ENCODE peak calls at places on chromosome 4, in nine cellular contexts. T is thoracic aorta, N is PC-9, B is BE2C, F is AG04449, R is AG09319, K is cardiac muscle cell, W is left ventricle myocardium inferior, L is tibial artery. Z is an unnamed sample.

GRCh38 chr4:25299476-25300203 is 12.9 kb upstream of the ZCCHC4 start:
- DNase-seq in T (no peak), N (peak), B (no peak), F (no peak), R (no peak), K (no peak), W (no peak), L (no peak), Z (no peak)

GRCh38 chr4:81260443-81261102 is 45.6 kb upstream of the PRKG2 start:
- DNase-seq in T (no peak), N (no peak), B (no peak), F (no peak), R (no peak), K (peak), W (no peak), L (no peak), Z (no peak)

GRCh38 chr4:29390921-29391320 is 1329.2 kb upstream of the PCDH7 start:
- DNase-seq in T (no peak), N (no peak), B (no peak), F (no peak), R (no peak), K (no peak), W (no peak), L (no peak), Z (no peak)

GRCh38 chr4:60805500-60806313 is 394.4 kb upstream of the ADGRL3 start:
- DNase-seq in T (no peak), N (no peak), B (no peak), F (no peak), R (no peak), K (peak), W (no peak), L (no peak), Z (no peak)

GRCh38 chr4:159358226-159358625 is 255.3 kb downstream of the RAPGEF2 start:
- DNase-seq in T (no peak), N (no peak), B (no peak), F (peak), R (no peak), K (peak), W (no peak), L (no peak), Z (no peak)

GRCh38 chr4:5712517-5712916 is 1.5 kb downstream of the EVC start:
- DNase-seq in T (no peak), N (no peak), B (no peak), F (no peak), R (no peak), K (peak), W (no peak), L (no peak), Z (no peak)

GRCh38 chr4:150938417-150938816 is 76.7 kb downstream of the LRBA start:
- DNase-seq in T (no peak), N (no peak), B (no peak), F (no peak), R (no peak), K (no peak), W (no peak), L (no peak), Z (no peak)

GRCh38 chr4:38150021-38150671 is 189.9 kb downstream of the PTTG2 start:
- DNase-seq in T (no peak), N (no peak), B (no peak), F (no peak), R (peak), K (peak), W (no peak), L (no peak), Z (no peak)

GRCh38 chr4:18733956-18734872 is 712.7 kb upstream of the LCORL start:
- DNase-seq in T (no peak), N (no peak), B (peak), F (no peak), R (no peak), K (no peak), W (peak), L (no peak), Z (no peak)

GRCh38 chr4:106986486-106986885 is 49.6 kb downstream of the DKK2 start:
- DNase-seq in T (no peak), N (no peak), B (no peak), F (peak), R (peak), K (no peak), W (no peak), L (no peak), Z (no peak)

GRCh38 chr4:168637872-168638756 is 141.3 kb downstream of the PALLD start:
- DNase-seq in T (no peak), N (no peak), B (no peak), F (no peak), R (peak), K (peak), W (no peak), L (no peak), Z (no peak)

GRCh38 chr4:58225460-58225859 is 1115.3 kb upstream of the IGFBP7 start:
- DNase-seq in T (no peak), N (no peak), B (no peak), F (no peak), R (no peak), K (no peak), W (no peak), L (no peak), Z (no peak)

GRCh38 chr4:182643801-182644311 is 273.3 kb downstream of the DCTD start:
- DNase-seq in T (no peak), N (no peak), B (peak), F (peak), R (peak), K (peak), W (peak), L (peak), Z (no peak)

GRCh38 chr4:38656111-38656510 is 7.9 kb upstream of the KLF3 start:
- DNase-seq in T (no peak), N (no peak), B (no peak), F (no peak), R (no peak), K (no peak), W (no peak), L (no peak), Z (no peak)

GRCh38 chr4:40335508-40335860 is 351 bp downstream of the CHRNA9 start:
- DNase-seq in T (no peak), N (no peak), B (no peak), F (no peak), R (no peak), K (peak), W (no peak), L (no peak), Z (no peak)

GRCh38 chr4:73815145-73815544 is 21.3 kb upstream of the CXCL6 start:
- DNase-seq in T (no peak), N (no peak), B (no peak), F (no peak), R (no peak), K (no peak), W (no peak), L (no peak), Z (no peak)

GRCh38 chr4:158613046-158613445 is 58.6 kb downstream of the C4orf46 start:
- DNase-seq in T (no peak), N (no peak), B (no peak), F (no peak), R (no peak), K (no peak), W (no peak), L (no peak), Z (no peak)

GRCh38 chr4:122873752-122874151 is 47.1 kb downstream of the FGF2 start:
- DNase-seq in T (no peak), N (peak), B (no peak), F (peak), R (peak), K (peak), W (no peak), L (no peak), Z (no peak)

GRCh38 chr4:165330071-165330470 is 2.6 kb downstream of the MSMO1 start:
- DNase-seq in T (no peak), N (no peak), B (no peak), F (no peak), R (no peak), K (no peak), W (no peak), L (no peak), Z (no peak)

GRCh38 chr4:152243890-152244595 is 291.8 kb downstream of the FBXW7 start:
- DNase-seq in T (no peak), N (no peak), B (no peak), F (no peak), R (no peak), K (peak), W (peak), L (peak), Z (peak)

GRCh38 chr4:77820836-77821561 is 1.8 kb upstream of the CNOT6L start:
- DNase-seq in T (no peak), N (no peak), B (no peak), F (no peak), R (no peak), K (peak), W (no peak), L (no peak), Z (no peak)

GRCh38 chr4:81919810-81920209 is 448.1 kb upstream of the RASGEF1B start:
- DNase-seq in T (no peak), N (no peak), B (no peak), F (no peak), R (no peak), K (peak), W (no peak), L (no peak), Z (no peak)

GRCh38 chr4:566035-566434 is 10.1 kb downstream of the TMEM271 start:
- DNase-seq in T (no peak), N (no peak), B (no peak), F (no peak), R (no peak), K (no peak), W (no peak), L (no peak), Z (no peak)

GRCh38 chr4:188002346-188002745 is 6.8 kb downstream of the ZFP42 start:
- DNase-seq in T (no peak), N (peak), B (no peak), F (no peak), R (no peak), K (no peak), W (no peak), L (no peak), Z (no peak)

GRCh38 chr4:57612279-57612678 is 502.1 kb upstream of the IGFBP7 start:
- DNase-seq in T (no peak), N (no peak), B (no peak), F (no peak), R (no peak), K (no peak), W (no peak), L (no peak), Z (no peak)

GRCh38 chr4:158801066-158801465 is 32.2 kb downstream of the FNIP2 start:
- DNase-seq in T (no peak), N (no peak), B (no peak), F (no peak), R (no peak), K (no peak), W (no peak), L (no peak), Z (no peak)

GRCh38 chr4:53702334-53703266 is 111.3 kb upstream of the LNX1 start:
- DNase-seq in T (peak), N (peak), B (peak), F (no peak), R (peak), K (peak), W (peak), L (peak), Z (peak)
- TF ChIP-seq CTCF in T (no peak), N (no peak), B (peak), F (no peak), R (peak), K (no peak), W (peak), L (no peak), Z (no peak)

GRCh38 chr4:6715704-6716017 is 313 bp upstream of the BLOC1S4 start:
- DNase-seq in T (no peak), N (no peak), B (no peak), F (no peak), R (no peak), K (no peak), W (no peak), L (no peak), Z (no peak)
- TF ChIP-seq CTCF in T (no peak), N (no peak), B (no peak), F (no peak), R (no peak), K (no peak), W (no peak), L (no peak), Z (no peak)

DNA sequence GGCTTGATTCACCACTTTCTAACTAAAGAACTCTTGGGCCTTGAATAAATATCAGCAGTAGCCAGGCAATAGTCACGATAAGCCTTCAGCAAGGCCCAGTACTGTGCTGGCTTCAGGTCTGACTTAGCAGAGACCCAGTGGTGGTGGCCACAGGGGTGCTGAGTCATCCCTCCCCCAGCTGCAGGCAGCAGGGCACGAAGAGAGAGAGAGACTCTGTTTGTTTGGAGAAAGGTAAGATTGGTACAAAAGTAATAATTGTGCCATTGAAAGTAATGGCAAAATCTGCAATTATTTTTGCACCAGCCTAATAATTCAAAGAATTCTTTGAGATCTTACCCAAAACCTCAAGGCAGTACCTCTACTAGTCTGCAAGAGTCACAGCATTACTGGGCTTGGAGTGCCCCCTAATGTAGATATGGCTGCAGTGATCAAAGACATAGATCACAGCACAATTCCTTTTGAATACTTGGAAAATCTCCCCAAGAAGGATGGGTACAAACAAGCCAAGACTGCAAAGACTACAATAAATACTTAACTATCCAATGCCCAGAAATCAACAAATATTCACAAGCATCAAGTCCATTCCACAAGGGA is 159.5 kb upstream of the USP38 start:
- DNase-seq in T (no peak), N (no peak), B (peak), F (no peak), R (peak), K (peak), W (no peak), L (no peak), Z (peak)
- TF ChIP-seq CTCF in T (no peak), N (peak), B (peak), F (no peak), R (peak), K (peak), W (peak), L (peak), Z (peak)

GRCh38 chr4:114659386-114660008 is 60.9 kb downstream of the UGT8 start:
- DNase-seq in T (no peak), N (peak), B (peak), F (peak), R (no peak), K (peak), W (peak), L (no peak), Z (peak)
- TF ChIP-seq CTCF in T (peak), N (peak), B (peak), F (peak), R (peak), K (peak), W (peak), L (peak), Z (peak)

GRCh38 chr4:154720123-154720522 is 23.7 kb upstream of the LRAT start:
- DNase-seq in T (no peak), N (no peak), B (no peak), F (no peak), R (no peak), K (no peak), W (no peak), L (no peak), Z (no peak)

GRCh38 chr4:154719087-154719486 is 24.7 kb upstream of the LRAT start:
- DNase-seq in T (no peak), N (no peak), B (no peak), F (no peak), R (no peak), K (peak), W (no peak), L (no peak), Z (no peak)

GRCh38 chr4:154722262-154722661 is 21.5 kb upstream of the LRAT start:
- DNase-seq in T (no peak), N (no peak), B (no peak), F (no peak), R (no peak), K (no peak), W (no peak), L (no peak), Z (no peak)

DNA sequence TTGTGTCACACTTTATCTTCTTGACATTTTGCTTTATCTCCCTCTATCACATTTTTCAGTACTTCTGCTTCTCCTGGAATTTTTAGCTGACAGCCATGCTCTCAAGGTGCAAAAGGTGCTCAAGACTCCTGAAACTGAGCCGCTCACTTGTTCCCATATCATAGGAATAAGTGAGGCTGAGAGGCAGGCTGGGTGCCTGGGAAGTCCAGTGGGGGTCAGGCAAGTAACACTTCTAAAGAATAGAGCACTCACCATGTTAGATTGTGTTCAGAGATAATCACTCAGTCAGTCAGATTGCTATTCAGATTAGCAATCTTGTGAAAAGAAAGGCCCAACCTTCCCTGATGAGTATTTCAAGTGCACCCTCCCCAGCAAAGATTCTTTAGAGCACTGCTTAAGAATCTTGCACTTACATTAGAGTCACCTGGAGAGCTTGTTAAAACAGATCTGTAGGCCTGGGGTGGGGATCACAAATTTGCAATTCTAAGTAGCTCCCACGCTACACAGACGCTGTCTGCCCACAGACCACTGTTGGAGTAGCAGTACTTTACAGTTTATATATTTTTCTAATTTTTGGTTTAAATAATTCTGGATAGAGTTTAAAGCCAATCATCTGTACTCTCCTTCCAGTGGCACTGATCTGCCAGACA is 23.1 kb upstream of the LRAT start:
- DNase-seq in T (no peak), N (no peak), B (no peak), F (no peak), R (no peak), K (no peak), W (no peak), L (no peak), Z (no peak)
- TF ChIP-seq CTCF in T (no peak), N (no peak), B (no peak), F (no peak), R (no peak), K (no peak), W (no peak), L (no peak), Z (no peak)

GRCh38 chr4:125591290-125591689 is 276.5 kb downstream of the FAT4 start:
- DNase-seq in T (no peak), N (no peak), B (no peak), F (no peak), R (no peak), K (no peak), W (no peak), L (no peak), Z (no peak)
- TF ChIP-seq CTCF in T (no peak), N (no peak), B (no peak), F (no peak), R (no peak), K (no peak), W (no peak), L (no peak), Z (no peak)

DNA sequence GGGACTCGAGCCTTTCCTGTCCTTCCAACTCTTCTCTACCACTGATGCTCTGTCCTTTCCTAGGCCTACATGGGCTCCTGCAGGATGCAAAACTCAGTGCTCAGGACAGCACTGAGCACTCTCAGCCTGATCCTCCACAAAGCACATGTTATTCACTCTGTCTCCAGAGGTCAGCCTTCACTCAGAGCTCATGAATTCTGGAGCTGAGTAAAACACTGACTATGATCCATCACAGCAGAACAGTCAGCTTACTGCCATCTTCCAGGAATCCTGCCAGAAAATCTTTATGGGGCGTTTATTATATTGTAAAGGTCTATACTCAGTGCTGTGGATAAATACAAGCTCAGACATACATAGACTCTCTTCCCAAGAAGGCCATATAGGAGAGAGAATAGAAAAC is 121.5 kb upstream of the CPEB2 start:
- DNase-seq in T (no peak), N (no peak), B (no peak), F (no peak), R (no peak), K (no peak), W (no peak), L (no peak), Z (no peak)
- TF ChIP-seq CTCF in T (no peak), N (no peak), B (no peak), F (no peak), R (no peak), K (no peak), W (no peak), L (no peak), Z (no peak)

GRCh38 chr4:169707958-169708643 is 49.6 kb downstream of the HPF1 start:
- DNase-seq in T (no peak), N (no peak), B (no peak), F (no peak), R (no peak), K (peak), W (no peak), L (no peak), Z (no peak)
- TF ChIP-seq CTCF in T (no peak), N (no peak), B (no peak), F (no peak), R (no peak), K (no peak), W (no peak), L (no peak), Z (no peak)

DNA sequence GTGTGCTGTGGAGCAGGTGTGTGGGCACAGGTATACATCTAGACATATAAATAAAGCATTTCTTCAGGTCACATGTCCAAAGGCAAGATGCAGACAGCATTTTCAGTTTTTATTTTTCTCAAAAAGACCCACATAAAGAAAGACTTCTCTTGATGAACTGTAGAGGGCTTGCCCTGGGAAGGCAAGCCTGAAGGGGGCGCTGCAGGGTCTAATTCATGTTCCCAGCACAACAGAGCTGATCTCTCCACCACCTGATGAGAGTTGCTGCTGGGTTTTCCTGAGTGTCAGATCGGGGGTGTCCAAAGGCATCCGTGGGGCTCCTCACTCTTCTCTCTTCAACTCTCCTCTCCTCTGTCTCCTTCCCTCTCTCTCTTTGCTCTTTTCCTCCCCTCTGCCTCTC is 26.6 kb downstream of the ADRA2C start:
- DNase-seq in T (no peak), N (no peak), B (peak), F (no peak), R (no peak), K (no peak), W (no peak), L (no peak), Z (no peak)
- TF ChIP-seq CTCF in T (no peak), N (peak), B (peak), F (no peak), R (no peak), K (no peak), W (no peak), L (no peak), Z (no peak)